ENCODE peak calls at places on chromosomes 13 and 19, in nine cellular contexts. One of them, this sample, is unnamed.

GRCh38 chr19:47492571-47493377 is 8.8 kb upstream of the KPTN start:
- DNase-seq in A172: no peak
- DNase-seq in stimulated activated CD4-positive, alpha-beta T cell treated with anti-CD3 and anti-CD28 coated beads, Interleukin-4, amount 100 ng/mL, for 1 hour: no peak
- DNase-seq in MCF 10A: no peak
- DNase-seq in mammary epithelial cell: no peak
- DNase-seq in NCI-H1694: no peak
- DNase-seq in AG09309: no peak
- DNase-seq in HEK293T: no peak
- DNase-seq in heart right ventricle: no peak
- DNase-seq in this sample: no peak

GRCh38 chr19:38848299-38849146 is 1.3 kb downstream of the HNRNPL start:
- DNase-seq in mammary epithelial cell: peak
- DNase-seq in NCI-H1694: no peak
- DNase-seq in heart right ventricle: no peak
- DNase-seq in A172: no peak
- DNase-seq in stimulated activated CD4-positive, alpha-beta T cell treated with anti-CD3 and anti-CD28 coated beads, Interleukin-4, amount 100 ng/mL, for 1 hour: no peak
- DNase-seq in AG09309: no peak
- DNase-seq in HEK293T: no peak
- DNase-seq in MCF 10A: no peak
- DNase-seq in this sample: peak

GRCh38 chr19:49150106-49150943 is 4.9 kb downstream of the HRC start:
- DNase-seq in heart right ventricle: peak
- DNase-seq in AG09309: peak
- DNase-seq in stimulated activated CD4-positive, alpha-beta T cell treated with anti-CD3 and anti-CD28 coated beads, Interleukin-4, amount 100 ng/mL, for 1 hour: peak
- DNase-seq in HEK293T: peak
- DNase-seq in A172: peak
- DNase-seq in NCI-H1694: peak
- DNase-seq in mammary epithelial cell: peak
- DNase-seq in MCF 10A: peak
- DNase-seq in this sample: peak

GRCh38 chr19:45391346-45391745 is 13.5 kb downstream of the PPP1R13L start:
- DNase-seq in A172: no peak
- DNase-seq in AG09309: no peak
- DNase-seq in mammary epithelial cell: peak
- DNase-seq in NCI-H1694: peak
- DNase-seq in heart right ventricle: no peak
- DNase-seq in stimulated activated CD4-positive, alpha-beta T cell treated with anti-CD3 and anti-CD28 coated beads, Interleukin-4, amount 100 ng/mL, for 1 hour: no peak
- DNase-seq in MCF 10A: no peak
- DNase-seq in HEK293T: peak
- DNase-seq in this sample: no peak

GRCh38 chr13:32334676-32335075 is 19.4 kb downstream of the BRCA2 start:
- DNase-seq in heart right ventricle: no peak
- DNase-seq in stimulated activated CD4-positive, alpha-beta T cell treated with anti-CD3 and anti-CD28 coated beads, Interleukin-4, amount 100 ng/mL, for 1 hour: no peak
- DNase-seq in HEK293T: no peak
- DNase-seq in MCF 10A: no peak
- DNase-seq in NCI-H1694: no peak
- DNase-seq in A172: no peak
- DNase-seq in AG09309: no peak
- DNase-seq in mammary epithelial cell: no peak
- DNase-seq in this sample: no peak

GRCh38 chr13:42266464-42266863 is 5.5 kb upstream of the AKAP11 start:
- DNase-seq in AG09309: no peak
- DNase-seq in stimulated activated CD4-positive, alpha-beta T cell treated with anti-CD3 and anti-CD28 coated beads, Interleukin-4, amount 100 ng/mL, for 1 hour: no peak
- DNase-seq in A172: peak
- DNase-seq in MCF 10A: no peak
- DNase-seq in mammary epithelial cell: no peak
- DNase-seq in NCI-H1694: no peak
- DNase-seq in heart right ventricle: peak
- DNase-seq in HEK293T: no peak
- DNase-seq in this sample: no peak

GRCh38 chr19:45668342-45668871 is 386 bp downstream of the GIPR start:
- DNase-seq in mammary epithelial cell: no peak
- DNase-seq in A172: no peak
- DNase-seq in NCI-H1694: no peak
- DNase-seq in stimulated activated CD4-positive, alpha-beta T cell treated with anti-CD3 and anti-CD28 coated beads, Interleukin-4, amount 100 ng/mL, for 1 hour: peak
- DNase-seq in AG09309: no peak
- DNase-seq in MCF 10A: no peak
- DNase-seq in HEK293T: no peak
- DNase-seq in heart right ventricle: no peak
- DNase-seq in this sample: no peak

GRCh38 chr13:41488124-41488523 is 30.8 kb downstream of the RGCC start:
- DNase-seq in NCI-H1694: no peak
- DNase-seq in heart right ventricle: no peak
- DNase-seq in mammary epithelial cell: no peak
- DNase-seq in AG09309: no peak
- DNase-seq in A172: no peak
- DNase-seq in HEK293T: no peak
- DNase-seq in stimulated activated CD4-positive, alpha-beta T cell treated with anti-CD3 and anti-CD28 coated beads, Interleukin-4, amount 100 ng/mL, for 1 hour: no peak
- DNase-seq in MCF 10A: no peak
- DNase-seq in this sample: no peak

GRCh38 chr13:44147222-44147621 is 226.4 kb upstream of the SERP2 start:
- DNase-seq in stimulated activated CD4-positive, alpha-beta T cell treated with anti-CD3 and anti-CD28 coated beads, Interleukin-4, amount 100 ng/mL, for 1 hour: no peak
- DNase-seq in MCF 10A: no peak
- DNase-seq in mammary epithelial cell: no peak
- DNase-seq in heart right ventricle: no peak
- DNase-seq in A172: no peak
- DNase-seq in NCI-H1694: no peak
- DNase-seq in AG09309: no peak
- DNase-seq in HEK293T: no peak
- DNase-seq in this sample: no peak

GRCh38 chr13:59680429-59681024 is 483.2 kb downstream of the DIAPH3 start:
- DNase-seq in mammary epithelial cell: peak
- DNase-seq in NCI-H1694: peak
- DNase-seq in MCF 10A: peak
- DNase-seq in stimulated activated CD4-positive, alpha-beta T cell treated with anti-CD3 and anti-CD28 coated beads, Interleukin-4, amount 100 ng/mL, for 1 hour: no peak
- DNase-seq in A172: peak
- DNase-seq in HEK293T: peak
- DNase-seq in heart right ventricle: no peak
- DNase-seq in AG09309: no peak
- DNase-seq in this sample: no peak

GRCh38 chr19:17469371-17470203 is 737 bp upstream of the SLC27A1 start:
- DNase-seq in mammary epithelial cell: peak
- DNase-seq in HEK293T: peak
- DNase-seq in AG09309: peak
- DNase-seq in heart right ventricle: peak
- DNase-seq in MCF 10A: peak
- DNase-seq in A172: peak
- DNase-seq in NCI-H1694: peak
- DNase-seq in stimulated activated CD4-positive, alpha-beta T cell treated with anti-CD3 and anti-CD28 coated beads, Interleukin-4, amount 100 ng/mL, for 1 hour: peak
- DNase-seq in this sample: peak

GRCh38 chr13:74651121-74651520 is 516.9 kb upstream of the KLF12 start:
- DNase-seq in A172: no peak
- DNase-seq in MCF 10A: no peak
- DNase-seq in stimulated activated CD4-positive, alpha-beta T cell treated with anti-CD3 and anti-CD28 coated beads, Interleukin-4, amount 100 ng/mL, for 1 hour: no peak
- DNase-seq in NCI-H1694: no peak
- DNase-seq in AG09309: no peak
- DNase-seq in mammary epithelial cell: no peak
- DNase-seq in heart right ventricle: no peak
- DNase-seq in HEK293T: no peak
- DNase-seq in this sample: no peak

GRCh38 chr13:114015608-114016295 is 41.9 kb upstream of the C13orf46 start:
- DNase-seq in A172: no peak
- DNase-seq in HEK293T: no peak
- DNase-seq in mammary epithelial cell: peak
- DNase-seq in MCF 10A: peak
- DNase-seq in NCI-H1694: no peak
- DNase-seq in heart right ventricle: peak
- DNase-seq in AG09309: no peak
- DNase-seq in stimulated activated CD4-positive, alpha-beta T cell treated with anti-CD3 and anti-CD28 coated beads, Interleukin-4, amount 100 ng/mL, for 1 hour: no peak
- DNase-seq in this sample: no peak

GRCh38 chr13:112529216-112529615 is 58.7 kb downstream of the TUBGCP3 start:
- DNase-seq in MCF 10A: no peak
- DNase-seq in A172: no peak
- DNase-seq in NCI-H1694: no peak
- DNase-seq in HEK293T: no peak
- DNase-seq in stimulated activated CD4-positive, alpha-beta T cell treated with anti-CD3 and anti-CD28 coated beads, Interleukin-4, amount 100 ng/mL, for 1 hour: no peak
- DNase-seq in heart right ventricle: no peak
- DNase-seq in mammary epithelial cell: no peak
- DNase-seq in AG09309: no peak
- DNase-seq in this sample: no peak

This sample was measured in 8988T.